ENCODE peak calls at places on chromosomes 7 and 10, in five cellular contexts. One of them, this sample, is unnamed.

GRCh38 chr7:27689045-27689877 is 26.6 kb upstream of the HIBADH start:
- DNase-seq in tibial nerve: no peak
- DNase-seq in AG08395: no peak
- DNase-seq in psoas muscle: no peak
- DNase-seq in heart left ventricle: no peak
- DNase-seq in this sample: no peak

GRCh38 chr10:120971671-120972070 is 120.5 kb downstream of the WDR11 start:
- DNase-seq in tibial nerve: no peak
- DNase-seq in AG08395: no peak
- DNase-seq in psoas muscle: no peak
- DNase-seq in heart left ventricle: no peak
- DNase-seq in this sample: no peak

GRCh38 chr10:60444494-60445064 is 54.9 kb upstream of the ANK3 start:
- DNase-seq in tibial nerve: no peak
- DNase-seq in AG08395: no peak
- DNase-seq in psoas muscle: no peak
- DNase-seq in heart left ventricle: no peak
- DNase-seq in this sample: peak

GRCh38 chr7:41130021-41130420 is 572.9 kb downstream of the INHBA start:
- DNase-seq in tibial nerve: no peak
- DNase-seq in AG08395: no peak
- DNase-seq in psoas muscle: no peak
- DNase-seq in heart left ventricle: no peak
- DNase-seq in this sample: no peak

GRCh38 chr7:22025075-22025474 is 79.4 kb upstream of the CDCA7L start:
- DNase-seq in tibial nerve: no peak
- DNase-seq in AG08395: no peak
- DNase-seq in psoas muscle: no peak
- DNase-seq in heart left ventricle: no peak
- DNase-seq in this sample: no peak

GRCh38 chr7:116497708-116498107 is 1.8 kb upstream of the CAV2 start:
- DNase-seq in tibial nerve: no peak
- DNase-seq in AG08395: no peak
- DNase-seq in psoas muscle: no peak
- DNase-seq in heart left ventricle: no peak
- DNase-seq in this sample: no peak

GRCh38 chr7:82202107-82202506 is 241.5 kb downstream of the CACNA2D1 start:
- DNase-seq in tibial nerve: no peak
- DNase-seq in AG08395: no peak
- DNase-seq in psoas muscle: no peak
- DNase-seq in heart left ventricle: no peak
- DNase-seq in this sample: no peak

GRCh38 chr7:5083291-5083690 is 37.6 kb downstream of the RBAK start:
- DNase-seq in tibial nerve: no peak
- DNase-seq in AG08395: no peak
- DNase-seq in psoas muscle: no peak
- DNase-seq in heart left ventricle: no peak
- DNase-seq in this sample: no peak

GRCh38 chr7:151426486-151426905 is 13.4 kb downstream of the CRYGN start:
- DNase-seq in tibial nerve: peak
- DNase-seq in AG08395: peak
- DNase-seq in psoas muscle: peak
- DNase-seq in heart left ventricle: peak
- DNase-seq in this sample: peak

GRCh38 chr7:74126220-74126880 is 42.7 kb downstream of the LIMK1 start:
- DNase-seq in tibial nerve: no peak
- DNase-seq in AG08395: no peak
- DNase-seq in psoas muscle: no peak
- DNase-seq in heart left ventricle: no peak
- DNase-seq in this sample: no peak

GRCh38 chr10:129405389-129405788 is 61.7 kb upstream of the MGMT start:
- DNase-seq in tibial nerve: no peak
- DNase-seq in AG08395: no peak
- DNase-seq in psoas muscle: no peak
- DNase-seq in heart left ventricle: no peak
- DNase-seq in this sample: no peak

GRCh38 chr10:79438699-79439085 is 6.7 kb downstream of the ZCCHC24 start:
- DNase-seq in tibial nerve: no peak
- DNase-seq in AG08395: no peak
- DNase-seq in psoas muscle: no peak
- DNase-seq in heart left ventricle: no peak
- DNase-seq in this sample: no peak

GRCh38 chr7:136114966-136115762 is 138.0 kb upstream of the MTPN start:
- DNase-seq in tibial nerve: no peak
- DNase-seq in AG08395: peak
- DNase-seq in psoas muscle: no peak
- DNase-seq in heart left ventricle: peak
- DNase-seq in this sample: peak